ENCODE peak calls at places on chromosomes 2 and 18, in five cellular contexts. O, F, N, E and B are unnamed samples.

GRCh38 chr2:240960309-240960962 is 38.0 kb upstream of the SNED1 start:
- DNase-seq in N (no peak), E (no peak), F (peak; percentile 58), O (peak; percentile 22), B (peak; percentile 19)

GRCh38 chr2:10038123-10038522 is 5.2 kb upstream of the KLF11 start:
- DNase-seq in F (no peak), E (no peak), N (no peak), O (no peak), B (no peak)

GRCh38 chr2:192194065-192194865 is 468 bp downstream of the TMEFF2 start:
- DNase-seq in E (no peak), O (no peak), F (peak; percentile 59), N (peak; percentile 27), B (peak; percentile 14)

GRCh38 chr2:52405958-52406357 is 1361.6 kb upstream of the CHAC2 start:
- DNase-seq in O (no peak), F (no peak), E (no peak), N (no peak), B (no peak)

GRCh38 chr2:73823916-73824523 is 4.7 kb upstream of the STAMBP start:
- DNase-seq in E (no peak), O (no peak), F (no peak), N (peak; percentile 46), B (peak; percentile 78)

GRCh38 chr2:219440388-219441256 is 6.0 kb downstream of the SPEG start:
- DNase-seq in F (no peak), O (no peak), N (no peak), E (no peak), B (no peak)

GRCh38 chr2:135948642-135949355 is 36.6 kb downstream of the DARS1 start:
- DNase-seq in F (no peak), N (peak; percentile 58), O (no peak), E (no peak), B (peak; percentile 37)

GRCh38 chr2:25845843-25846505 is 32.3 kb downstream of the ASXL2 start:
- DNase-seq in N (no peak), E (no peak), O (no peak), F (no peak), B (no peak)

GRCh38 chr2:9675369-9676351 is 44.9 kb upstream of the YWHAQ start:
- DNase-seq in F (no peak), N (peak; percentile 19), O (peak; percentile 43), E (peak; percentile 32), B (peak; percentile 82)

GRCh38 chr18:35458271-35458670 is 39.5 kb downstream of the INO80C start:
- DNase-seq in N (no peak), E (no peak), F (no peak), O (no peak), B (no peak)

GRCh38 chr2:11346129-11346528 is 1.7 kb upstream of the ROCK2 start:
- DNase-seq in N (no peak), F (no peak), O (no peak), E (no peak), B (peak; percentile 20)

GRCh38 chr2:238257786-238258700 is 18.2 kb upstream of the HES6 start:
- DNase-seq in N (no peak), O (no peak), F (no peak), E (no peak), B (no peak)

GRCh38 chr2:218289639-218290315 is 2.5 kb downstream of the TMBIM1 start:
- DNase-seq in N (no peak), F (no peak), E (no peak), O (no peak), B (peak; percentile 57)

GRCh38 chr2:150076281-150076680 is 411.2 kb downstream of the RND3 start:
- DNase-seq in F (no peak), N (no peak), E (no peak), O (no peak), B (no peak)

GRCh38 chr2:241092677-241093076 is 9.4 kb downstream of the MTERF4 start:
- DNase-seq in F (no peak), N (no peak), O (no peak), E (no peak), B (no peak)

GRCh38 chr2:234204480-234204879 is 154.0 kb downstream of the SPP2 start:
- DNase-seq in N (no peak), F (no peak), O (no peak), E (no peak), B (peak; percentile 3)

GRCh38 chr2:98601532-98602132 is 6.7 kb downstream of the COA5 start:
- DNase-seq in O (peak; percentile 57), N (peak; percentile 44), F (no peak), E (no peak), B (peak; percentile 59)

GRCh38 chr2:241225983-241226382 is 37.5 kb downstream of the ANO7 start:
- DNase-seq in N (no peak), F (no peak), O (no peak), E (no peak), B (no peak)

GRCh38 chr18:2531751-2532150 is 39.6 kb downstream of the METTL4 start:
- DNase-seq in O (no peak), F (no peak), N (no peak), E (no peak), B (no peak)

GRCh38 chr2:141728886-141729285 is 401.9 kb downstream of the LRP1B start:
- DNase-seq in N (no peak), O (peak; percentile 30), E (no peak), F (no peak), B (no peak)

GRCh38 chr18:49225160-49225559 is 235.3 kb downstream of the DYM start:
- DNase-seq in F (no peak), N (no peak), O (no peak), E (no peak), B (no peak)

GRCh38 chr2:202717598-202718310 is 83.0 kb downstream of the FAM117B start:
- DNase-seq in E (no peak), N (no peak), O (no peak), F (no peak), B (no peak)

GRCh38 chr2:40384714-40385113 is 67.2 kb downstream of the SLC8A1 start:
- DNase-seq in F (no peak), E (no peak), N (no peak), O (no peak), B (peak; percentile 89)

GRCh38 chr2:228728961-228729360 is 542.1 kb downstream of the PID1 start:
- DNase-seq in N (no peak), E (no peak), O (no peak), F (no peak), B (no peak)

GRCh38 chr2:156399224-156399949 is 36.8 kb upstream of the GPD2 start:
- DNase-seq in F (no peak), N (peak; percentile 34), E (no peak), O (peak; percentile 39), B (no peak)

GRCh38 chr2:16767789-16768188 is 102.2 kb upstream of the CYRIA start:
- DNase-seq in F (no peak), N (no peak), O (no peak), E (no peak), B (no peak)

GRCh38 chr18:79413426-79413825 is 17.7 kb downstream of the NFATC1 start:
- DNase-seq in O (no peak), E (no peak), N (no peak), F (no peak), B (no peak)

GRCh38 chr2:29113891-29114321 is 1.3 kb upstream of the CLIP4 start:
- DNase-seq in O (no peak), F (peak; percentile 81), E (no peak), N (peak; percentile 82), B (peak; percentile 77)

GRCh38 chr2:239911630-239912071 is 113.5 kb downstream of the NDUFA10 start:
- DNase-seq in E (no peak), N (no peak), O (peak; percentile 14), F (peak; percentile 59), B (no peak)

GRCh38 chr2:164922119-164922518 is 33.2 kb downstream of the SLC38A11 start:
- DNase-seq in F (no peak), E (no peak), O (no peak), N (no peak), B (no peak)

GRCh38 chr2:206105038-206105437 is 19.1 kb upstream of the INO80D start:
- DNase-seq in N (no peak), O (no peak), E (no peak), F (no peak), B (no peak)

GRCh38 chr2:176814740-176815367 is 397.7 kb upstream of the HNRNPA3 start:
- DNase-seq in N (no peak), E (no peak), F (no peak), O (no peak), B (peak; percentile 13)

GRCh38 chr2:31318360-31319336 is 84.7 kb downstream of the EHD3 start:
- DNase-seq in E (no peak), O (no peak), N (no peak), F (peak; percentile 57), B (no peak)

GRCh38 chr18:67628674-67629073 is 112.2 kb upstream of the DSEL start:
- DNase-seq in N (no peak), O (no peak), E (no peak), F (no peak), B (no peak)

GRCh38 chr2:134224005-134224404 is 29.9 kb upstream of the MGAT5 start:
- DNase-seq in F (no peak), O (no peak), E (no peak), N (no peak), B (no peak)

GRCh38 chr18:47075098-47075883 is 39.9 kb upstream of the ELOA2 start:
- DNase-seq in E (no peak), N (peak; percentile 31), O (peak; percentile 47), F (no peak), B (peak; percentile 1)

DNA sequence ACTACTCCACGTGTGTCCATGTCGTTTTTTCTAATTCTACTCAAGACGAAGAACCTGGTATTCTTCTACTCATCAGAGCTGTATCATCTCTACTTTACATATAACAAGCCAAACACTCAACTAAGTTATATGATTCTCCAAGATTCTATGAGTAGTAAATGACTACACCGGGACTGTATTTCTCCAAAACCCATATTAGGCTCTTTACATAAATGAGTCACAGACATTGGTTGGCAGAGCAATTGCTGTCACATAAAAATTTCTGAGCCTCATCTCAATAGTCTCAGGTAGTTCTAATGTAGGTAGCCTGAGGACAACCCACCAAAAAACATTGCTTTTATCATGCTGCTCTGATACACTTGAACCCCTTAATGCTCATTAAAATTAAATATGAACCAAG is 1092.3 kb upstream of the NXPH2 start:
- DNase-seq in O (no peak), N (no peak), F (no peak), E (no peak), B (no peak)
- TF ChIP-seq CTCF in O (no peak), N (no peak), F (no peak), E (no peak), B (no peak)

GRCh38 chr2:85797959-85798358 is 44.2 kb downstream of the ATOH8 start:
- DNase-seq in O (no peak), N (no peak), F (no peak), E (peak; percentile 35), B (peak; percentile 73)
- TF ChIP-seq CTCF in O (peak; percentile 76), N (no peak), F (peak; percentile 33), E (peak; percentile 56), B (peak; percentile 65)

DNA sequence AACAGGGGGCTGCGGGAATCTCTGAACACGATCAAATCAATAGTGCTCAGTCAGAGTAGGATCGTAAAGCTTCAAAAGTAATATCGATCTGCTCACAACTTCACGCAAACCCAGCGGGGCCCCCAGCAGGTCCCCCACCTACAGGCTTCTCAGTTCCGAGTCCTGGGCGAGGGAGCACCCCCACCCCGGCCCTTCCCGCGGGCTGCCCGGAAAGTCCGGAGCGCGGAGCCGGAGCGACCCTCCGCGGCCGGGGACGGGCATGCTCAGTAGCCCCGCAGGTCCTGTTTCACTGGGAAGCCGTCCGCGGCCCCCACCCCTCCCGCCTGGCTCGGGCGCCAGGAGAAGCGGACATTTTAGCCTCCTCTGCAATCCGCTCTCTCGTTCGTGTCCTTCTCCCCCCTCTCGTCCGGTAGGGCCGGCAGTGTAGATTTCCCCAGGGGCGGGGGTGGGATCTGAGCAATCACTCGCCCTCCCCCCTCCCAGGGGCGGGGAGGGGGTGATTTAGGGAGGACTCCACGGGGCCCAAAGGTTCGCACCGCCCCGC is 3.3 kb upstream of the SPRED2 start:
- DNase-seq in E (peak; percentile 76), O (peak; percentile 86), F (peak; percentile 88), N (peak; percentile 86), B (peak; percentile 94)
- TF ChIP-seq CTCF in E (no peak), O (no peak), F (no peak), N (no peak), B (no peak)

GRCh38 chr2:78992451-78992806 is 33.1 kb upstream of the REG3G start:
- DNase-seq in E (peak; percentile 26), O (peak; percentile 64), N (no peak), F (no peak), B (peak; percentile 10)
- TF ChIP-seq CTCF in E (peak; percentile 70), O (peak; percentile 73), N (no peak), F (no peak), B (peak; percentile 30)